ENCODE peak calls at places on chromosome 6, in four cellular contexts. B is HFF-Myc, S is tibial artery, E is A549. W is an unnamed sample.

GRCh38 chr6:24524801-24525200 is 30.0 kb downstream of the ALDH5A1 start:
- DNase-seq in B (no peak), S (no peak), E (peak; percentile 58), W (peak; percentile 25)

GRCh38 chr6:30834643-30835042 is 49.7 kb upstream of the DDR1 start:
- DNase-seq in B (no peak), S (no peak), E (no peak), W (no peak)

GRCh38 chr6:85892346-85892745 is 249.7 kb upstream of the SYNCRIP start:
- DNase-seq in B (no peak), S (no peak), E (no peak), W (no peak)

GRCh38 chr6:89346433-89346832 is 6.1 kb downstream of the UBE2J1 start:
- DNase-seq in B (no peak), S (no peak), E (no peak), W (no peak)

GRCh38 chr6:111503194-111503593 is 20.2 kb upstream of the REV3L start:
- DNase-seq in S (no peak), B (no peak), E (no peak), W (no peak)

GRCh38 chr6:16109659-16110300 is 19.1 kb upstream of the MYLIP start:
- DNase-seq in B (no peak), E (no peak), S (no peak), W (no peak)

GRCh38 chr6:48744948-48745347 is 634.0 kb upstream of the PTCHD4 start:
- DNase-seq in E (no peak), B (no peak), S (no peak), W (no peak)

GRCh38 chr6:22251331-22251730 is 45.5 kb downstream of the PRL start:
- DNase-seq in E (peak; percentile 27), S (no peak), B (no peak), W (no peak)

GRCh38 chr6:11538049-11538798 is 675 bp downstream of the TMEM170B start:
- DNase-seq in B (no peak), S (peak; percentile 19), E (no peak), W (no peak)

GRCh38 chr6:33813246-33813904 is 9.6 kb upstream of the MLN start:
- DNase-seq in B (no peak), E (no peak), S (no peak), W (no peak)

GRCh38 chr6:27866370-27867050 is 45.7 kb downstream of the OR2B2 start:
- DNase-seq in S (no peak), B (peak; percentile 66), E (peak; percentile 23), W (no peak)

GRCh38 chr6:144360401-144360800 is 75.3 kb downstream of the UTRN start:
- DNase-seq in B (no peak), E (no peak), S (no peak), W (no peak)

GRCh38 chr6:33419580-33420492 is at the start of gene SYNGAP1:
- DNase-seq in B (no peak), E (no peak), S (peak; percentile 77), W (no peak)

GRCh38 chr6:127302728-127303675 is 36.3 kb downstream of the RNF146 start:
- DNase-seq in S (peak; percentile 48), E (peak; percentile 44), B (peak; percentile 15), W (no peak)

GRCh38 chr6:56314683-56315523 is 67.5 kb upstream of the COL21A1 start:
- DNase-seq in S (no peak), E (peak; percentile 35), B (peak; percentile 45), W (no peak)

GRCh38 chr6:151276112-151276745 is 36.5 kb downstream of the AKAP12 start:
- DNase-seq in S (no peak), B (no peak), E (peak; percentile 12), W (no peak)

GRCh38 chr6:27242589-27243265 is 4.8 kb upstream of the PRSS16 start:
- DNase-seq in S (no peak), E (no peak), B (no peak), W (no peak)

GRCh38 chr6:3798211-3798909 is 46.8 kb upstream of the PXDC1 start:
- DNase-seq in B (no peak), S (no peak), E (no peak), W (no peak)

GRCh38 chr6:27241443-27241842 is 6.1 kb upstream of the PRSS16 start:
- DNase-seq in E (no peak), S (no peak), B (no peak), W (no peak)

GRCh38 chr6:138277835-138278234 is 59.5 kb upstream of the PBOV1 start:
- DNase-seq in E (no peak), S (no peak), B (no peak), W (no peak)

GRCh38 chr6:138272543-138273305 is 54.4 kb upstream of the PBOV1 start:
- DNase-seq in S (no peak), E (no peak), B (no peak), W (no peak)

GRCh38 chr6:138275976-138276375 is 57.7 kb upstream of the PBOV1 start:
- DNase-seq in S (no peak), E (no peak), B (no peak), W (no peak)

DNA sequence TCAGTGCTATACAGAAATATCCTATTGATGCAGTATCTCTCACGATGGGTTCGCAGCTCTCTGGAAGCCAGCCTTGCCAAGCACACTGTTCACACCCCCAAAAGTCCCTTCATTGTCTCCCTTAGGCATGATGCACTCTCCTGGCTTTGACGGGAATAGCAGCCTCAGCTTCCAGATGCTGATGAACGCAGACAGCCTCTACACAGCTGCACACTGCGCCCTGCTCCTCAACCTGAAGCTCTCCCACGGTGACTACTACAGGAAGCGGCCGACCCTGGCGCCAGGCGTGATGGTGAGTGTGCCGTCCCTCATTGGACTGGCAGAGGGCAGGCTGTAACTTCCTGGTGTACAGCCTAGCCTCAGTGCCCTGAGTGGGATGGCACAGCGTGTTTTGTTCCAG is 60.0 kb upstream of the PBOV1 start:
- DNase-seq in E (peak; percentile 28), S (no peak), B (no peak), W (no peak)
- TF ChIP-seq CTCF in E (no peak), S (no peak), B (peak; percentile 27), W (peak; percentile 57)

GRCh38 chr6:106163446-106163965 is 77.4 kb downstream of the PRDM1 start:
- DNase-seq in E (no peak), B (peak; percentile 21), S (peak; percentile 23), W (no peak)

GRCh38 chr6:106165885-106166485 is 79.8 kb downstream of the PRDM1 start:
- DNase-seq in E (no peak), S (no peak), B (no peak), W (no peak)

GRCh38 chr6:106161893-106162292 is 75.8 kb downstream of the PRDM1 start:
- DNase-seq in E (no peak), B (no peak), S (no peak), W (no peak)

GRCh38 chr6:106162926-106163325 is 76.8 kb downstream of the PRDM1 start:
- DNase-seq in S (no peak), B (no peak), E (no peak), W (no peak)

DNA sequence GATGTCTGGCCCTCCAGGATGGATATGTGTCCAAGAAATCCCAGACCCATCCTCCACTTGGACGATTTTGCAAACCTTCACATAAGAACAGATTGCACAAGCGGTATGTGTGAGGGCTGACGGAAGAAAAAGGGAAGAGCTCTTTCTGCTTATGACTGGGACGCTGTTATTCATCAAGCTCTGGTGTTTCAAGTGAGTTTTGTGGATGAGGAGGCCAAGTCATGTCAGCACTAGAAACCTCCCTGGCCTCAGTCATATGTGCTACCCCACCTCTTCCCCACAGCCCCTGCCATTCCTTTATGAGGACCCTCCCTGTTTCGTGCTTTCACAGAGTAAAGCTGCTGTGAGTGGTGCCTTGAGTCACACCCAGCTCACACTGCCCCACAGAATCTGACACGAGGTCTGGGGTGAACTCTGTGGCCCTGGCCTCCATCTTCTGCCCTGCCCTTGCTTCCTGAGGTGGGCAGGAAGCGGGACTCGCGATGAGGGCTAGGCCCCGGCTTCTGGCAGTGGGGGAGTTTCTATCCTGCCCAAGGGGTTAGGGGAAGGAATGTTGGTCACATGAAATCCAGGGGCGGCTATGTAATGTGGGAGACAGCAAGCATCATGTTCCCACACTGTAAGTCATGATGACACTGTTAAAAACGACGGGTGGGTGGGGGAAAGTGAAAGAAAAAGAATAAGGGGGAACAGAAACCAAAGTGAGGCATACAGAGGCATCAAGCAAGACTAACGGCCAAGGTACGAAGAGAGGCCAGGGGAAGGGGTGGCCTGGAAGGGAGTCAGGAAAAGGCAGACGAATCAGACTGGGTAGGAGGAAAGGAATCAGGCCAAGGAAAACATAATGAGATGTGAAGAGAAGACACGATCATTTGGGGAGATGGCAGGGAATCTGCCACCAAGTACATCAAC is 78.1 kb downstream of the PRDM1 start:
- DNase-seq in B (no peak), E (no peak), S (peak; percentile 46), W (no peak)
- H3K4me3 ChIP-seq in B (no peak overlapping the region), E (no peak overlapping the region), S (no peak overlapping the region), W (no peak overlapping the region)

DNA sequence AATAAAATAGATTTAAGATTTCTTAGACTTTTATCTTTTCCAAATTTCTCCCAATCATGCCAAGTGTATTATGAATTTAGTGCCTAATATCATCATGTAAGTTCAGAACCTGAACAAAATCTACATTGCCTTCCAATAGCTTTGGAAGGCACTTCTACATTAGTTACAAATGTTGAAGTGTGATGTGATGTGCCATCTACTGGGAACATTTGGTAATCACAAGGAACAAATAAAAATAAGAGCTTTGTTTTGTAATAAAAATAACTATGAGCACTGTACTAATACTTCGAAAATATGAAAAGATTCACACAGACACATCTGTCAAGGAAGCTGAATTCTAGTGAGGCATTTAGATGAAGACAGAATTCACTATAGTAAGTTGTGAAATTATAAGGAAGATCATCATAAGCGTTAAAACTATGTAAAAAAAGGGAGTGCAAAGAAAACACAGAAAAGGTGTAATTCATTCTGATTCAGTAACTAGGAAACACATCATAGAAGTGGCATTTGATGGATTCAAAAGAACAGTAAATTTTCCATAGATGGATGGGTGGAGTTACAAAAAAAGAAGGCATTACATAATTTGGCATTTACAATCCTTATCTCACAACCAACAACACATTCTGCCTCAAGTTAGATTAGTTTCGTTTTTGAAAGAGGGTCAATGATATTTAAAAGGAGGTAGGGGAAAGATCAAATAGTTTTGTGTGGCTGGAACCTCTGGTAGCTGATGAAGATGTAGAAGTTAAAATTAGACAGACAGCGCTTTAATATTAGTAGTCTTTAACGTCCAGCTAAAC is 161.0 kb downstream of the ASCC3 start:
- DNase-seq in B (peak; percentile 4), S (no peak), E (peak; percentile 34), W (no peak)
- TF ChIP-seq CTCF in B (peak; percentile 39), S (peak; percentile 15), E (peak; percentile 37), W (peak; percentile 55)

GRCh38 chr6:140909156-140909555 is 1223.6 kb upstream of the GJE1 start:
- DNase-seq in B (no peak), E (no peak), S (no peak), W (no peak)
- H3K4me3 ChIP-seq in B (no peak overlapping the region), E (no peak overlapping the region), S (no peak overlapping the region), W (no peak overlapping the region)

GRCh38 chr6:17589402-17590116 is 10.5 kb upstream of the FAM8A1 start:
- DNase-seq in E (peak; percentile 72), S (no peak), B (peak; percentile 78), W (peak; percentile 82)
- TF ChIP-seq CTCF in E (peak; percentile 17), S (no peak), B (no peak), W (peak; percentile 34)

DNA sequence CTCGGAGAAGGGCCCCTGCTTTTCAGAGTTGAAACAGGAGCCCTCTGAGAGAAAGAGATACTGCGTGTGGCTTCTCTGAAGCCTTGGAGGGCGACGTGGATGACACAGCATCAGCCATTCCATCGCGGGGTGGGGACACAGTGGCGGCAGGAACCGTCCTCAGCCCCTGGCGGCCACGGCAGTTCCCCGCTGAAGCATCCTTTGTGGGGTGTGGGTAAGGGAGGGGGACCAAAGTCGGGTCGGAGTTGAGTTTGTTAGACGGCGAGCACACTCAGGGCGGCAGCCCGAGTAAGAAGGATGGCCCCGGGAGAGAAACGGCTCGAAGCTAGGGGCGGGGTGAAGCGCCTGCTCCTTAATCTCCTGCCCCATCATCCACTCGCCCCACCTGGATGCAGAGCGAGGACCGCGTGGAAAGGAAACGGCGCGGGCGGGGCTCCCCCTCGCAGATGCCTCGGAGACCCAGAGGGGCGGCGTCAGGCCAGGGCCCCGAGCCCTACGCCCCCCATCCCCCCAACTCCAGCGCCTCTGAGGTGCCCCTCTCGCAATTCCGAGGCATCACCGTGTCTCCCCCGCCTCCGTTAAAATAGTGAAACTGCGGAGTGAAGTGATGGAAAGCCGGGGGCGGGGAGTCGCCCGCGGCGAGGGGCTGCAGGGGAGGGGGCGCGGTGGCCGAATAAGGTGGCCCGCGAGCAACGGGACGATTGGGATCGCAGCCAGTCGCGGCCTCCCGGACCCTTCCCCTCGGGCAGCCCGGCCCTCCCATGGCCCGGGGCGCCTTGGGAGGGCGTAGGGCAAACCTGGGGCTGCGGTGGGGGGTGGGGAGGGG is 796 bp upstream of the RREB1 start:
- DNase-seq in B (no peak), E (peak; percentile 38), S (peak; percentile 39), W (no peak)
- H3K4me3 ChIP-seq in B (peak overlapping the region; percentile 97), E (peak overlapping the region; percentile 84), S (peak overlapping the region; percentile 90), W (peak overlapping the region; percentile 70)